ENCODE peak calls at places on chromosomes 7 and 10, in ten cellular contexts. X is AG04449, L is left ventricle myocardium inferior, O is AG04450, H is fibroblast of mammary gland, Z is astrocyte of the spinal cord, F is nephron progenitor cell, R is GM20000, Y is AG09309, G is breast epithelium. E is an unnamed sample.
A peak's percentile ranks its signal among the peaks of the same experiment; 100 is the strongest.

GRCh38 chr7:73332447-73332846 is 4.5 kb downstream of the FKBP6 start:
- DNase-seq in X (no peak), L (no peak), O (no peak), H (no peak), Z (no peak), F (no peak), R (no peak), Y (no peak), G (no peak), E (no peak)

GRCh38 chr7:81210092-81211064 is 291.5 kb upstream of the SEMA3C start:
- DNase-seq in X (no peak), L (no peak), O (no peak), H (peak; percentile 64), Z (peak; percentile 13), F (no peak), R (no peak), Y (no peak), G (no peak), E (no peak)

GRCh38 chr10:130357951-130358350 is 221.8 kb downstream of the GLRX3 start:
- DNase-seq in X (no peak), L (no peak), O (no peak), H (no peak), Z (no peak), F (no peak), R (no peak), Y (no peak), G (no peak), E (no peak)

GRCh38 chr10:132942740-132943554 is 577 bp upstream of the CFAP46 start:
- DNase-seq in X (no peak), L (no peak), O (no peak), H (no peak), Z (no peak), F (no peak), R (no peak), Y (no peak), G (no peak), E (no peak)

GRCh38 chr7:79217976-79218626 is 235.4 kb downstream of the MAGI2 start:
- DNase-seq in X (no peak), L (no peak), O (no peak), H (no peak), Z (no peak), F (no peak), R (no peak), Y (no peak), G (no peak), E (no peak)

GRCh38 chr7:137898839-137899681 is 52.3 kb upstream of the DGKI start:
- DNase-seq in X (no peak), L (peak; percentile 84), O (peak; percentile 47), H (peak; percentile 71), Z (peak; percentile 74), F (peak; percentile 86), R (peak; percentile 76), Y (no peak), G (peak; percentile 74), E (peak; percentile 88)

GRCh38 chr7:100914208-100914878 is 18.7 kb upstream of the ACHE start:
- DNase-seq in X (no peak), L (no peak), O (no peak), H (peak; percentile 6), Z (no peak), F (no peak), R (no peak), Y (no peak), G (no peak), E (no peak)

GRCh38 chr10:30550967-30551815 is 78.4 kb downstream of the LYZL2 start:
- DNase-seq in X (no peak), L (no peak), O (no peak), H (no peak), Z (no peak), F (no peak), R (no peak), Y (no peak), G (no peak), E (no peak)

GRCh38 chr7:69825031-69825681 is 226.9 kb downstream of the AUTS2 start:
- DNase-seq in X (no peak), L (no peak), O (no peak), H (no peak), Z (no peak), F (no peak), R (no peak), Y (no peak), G (no peak), E (no peak)

DNA sequence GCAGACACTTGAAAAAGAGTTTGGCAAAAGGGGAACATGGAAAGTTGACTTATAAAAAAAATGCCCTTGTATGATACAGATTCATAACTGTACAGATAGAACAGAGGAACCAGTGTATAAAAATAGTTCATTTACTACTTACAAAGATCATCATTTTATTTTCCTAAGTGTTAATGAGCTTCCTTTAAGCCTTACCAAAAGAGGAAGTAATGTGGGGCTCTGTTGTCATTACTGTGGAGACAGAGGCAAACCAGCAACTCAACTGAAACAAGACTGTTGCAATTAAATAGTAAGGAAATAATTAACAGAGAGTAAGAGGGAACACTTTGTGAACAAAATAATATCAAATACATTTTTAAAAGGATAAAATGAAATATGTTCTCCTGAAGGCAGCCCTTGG is 526.2 kb upstream of the ADARB2 start:
- DNase-seq in X (no peak), L (no peak), O (no peak), H (no peak), Z (no peak), F (no peak), R (no peak), Y (no peak), G (no peak), E (no peak)
- TF ChIP-seq CTCF in X (no peak), L (no peak), O (no peak), H (no peak), Z (no peak), F (no peak), R (no peak), Y (no peak), G (no peak), E (no peak)

GRCh38 chr10:125967533-125967932 is 71.2 kb downstream of the FANK1 start:
- DNase-seq in X (no peak), L (no peak), O (no peak), H (no peak), Z (no peak), F (no peak), R (no peak), Y (no peak), G (no peak), E (no peak)

GRCh38 chr10:125962200-125962599 is 65.8 kb downstream of the FANK1 start:
- DNase-seq in X (no peak), L (no peak), O (no peak), H (no peak), Z (no peak), F (no peak), R (no peak), Y (no peak), G (no peak), E (no peak)

GRCh38 chr10:125961743-125962142 is 65.4 kb downstream of the FANK1 start:
- DNase-seq in X (no peak), L (no peak), O (no peak), H (no peak), Z (no peak), F (no peak), R (no peak), Y (no peak), G (no peak), E (no peak)

DNA sequence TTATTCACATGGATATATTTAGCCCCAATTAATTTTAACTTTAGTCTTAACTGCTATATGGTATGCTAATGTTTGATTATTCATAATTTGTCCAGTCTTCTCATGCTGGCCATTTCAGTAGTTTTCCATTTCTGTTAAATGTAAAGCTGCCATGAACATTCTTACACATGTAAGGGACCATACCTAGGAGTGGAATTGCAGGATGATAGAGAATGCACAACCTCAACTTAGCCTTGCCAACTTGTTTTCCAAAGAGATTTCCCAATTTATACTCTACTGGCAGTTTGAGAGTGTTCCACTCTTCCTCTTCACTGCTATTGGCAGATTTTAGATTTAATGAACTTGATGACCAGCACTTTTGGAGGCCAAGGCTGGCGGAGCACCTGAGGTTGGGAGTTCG is 68.2 kb downstream of the FANK1 start:
- DNase-seq in X (no peak), L (no peak), O (no peak), H (no peak), Z (no peak), F (no peak), R (no peak), Y (no peak), G (no peak), E (no peak)
- TF ChIP-seq CTCF in X (no peak), L (no peak), O (no peak), H (no peak), Z (no peak), F (no peak), R (no peak), Y (no peak), G (no peak), E (no peak)

DNA sequence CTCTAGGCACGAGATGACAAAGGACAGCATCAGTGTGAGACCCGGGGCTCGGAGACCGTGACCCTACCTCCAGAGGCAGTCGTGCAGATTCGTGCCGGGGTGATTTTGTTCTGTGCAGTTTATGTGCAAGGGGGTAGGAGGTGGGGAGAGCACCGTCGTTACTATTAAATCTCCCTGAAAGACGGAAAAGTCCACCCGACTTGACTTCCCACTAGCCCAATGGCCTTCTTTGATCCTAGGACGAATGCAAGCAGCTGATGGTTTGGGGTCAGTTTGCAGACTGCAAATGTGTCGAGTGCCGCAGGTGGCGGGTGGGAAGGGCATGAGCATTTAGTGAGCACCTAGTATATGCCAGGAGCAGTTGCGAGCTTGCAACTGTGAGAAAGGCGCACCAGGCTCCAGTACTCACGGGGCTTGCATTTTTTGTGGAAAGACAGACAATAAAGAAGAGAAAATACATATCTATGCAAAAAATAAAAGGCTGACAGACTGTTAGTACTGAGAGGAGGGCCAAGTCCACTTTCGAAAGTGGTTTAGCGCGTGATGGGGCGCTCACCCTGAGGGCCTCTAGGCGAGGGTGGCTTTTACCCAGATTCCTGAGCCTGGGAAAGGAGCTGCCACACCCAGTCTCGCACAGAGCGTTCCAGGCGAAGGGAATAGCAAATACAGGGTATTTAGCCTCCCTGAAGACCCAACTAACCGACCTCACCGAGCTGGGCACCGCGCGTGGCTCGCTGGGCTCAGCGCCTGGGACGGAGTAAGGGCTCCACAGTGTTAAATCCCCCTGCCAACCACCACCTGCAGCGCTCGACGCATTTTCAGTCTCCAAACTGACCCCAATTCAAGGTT is 941 bp upstream of the OSBPL3 start:
- DNase-seq in X (no peak), L (no peak), O (no peak), H (peak; percentile 44), Z (peak; percentile 53), F (peak; percentile 8), R (peak; percentile 59), Y (no peak), G (no peak), E (peak; percentile 39)
- TF ChIP-seq CTCF in X (no peak), L (no peak), O (peak; percentile 1), H (no peak), Z (no peak), F (no peak), R (no peak), Y (peak; percentile 16), G (no peak), E (no peak)

GRCh38 chr10:72062341-72062740 is 26.0 kb downstream of the SPOCK2 start:
- DNase-seq in X (no peak), L (no peak), O (no peak), H (no peak), Z (no peak), F (no peak), R (no peak), Y (no peak), G (no peak), E (no peak)
- TF ChIP-seq CTCF in X (no peak), L (no peak), O (no peak), H (no peak), Z (no peak), F (no peak), R (no peak), Y (no peak), G (no peak), E (no peak)

GRCh38 chr10:79178614-79179403 is 110.0 kb downstream of the ZMIZ1 start:
- DNase-seq in X (no peak), L (no peak), O (peak; percentile 79), H (peak; percentile 88), Z (peak; percentile 85), F (peak; percentile 58), R (no peak), Y (peak; percentile 53), G (no peak), E (no peak)
- TF ChIP-seq CTCF in X (peak; percentile 6), L (no peak), O (no peak), H (no peak), Z (peak; percentile 8), F (no peak), R (no peak), Y (no peak), G (no peak), E (no peak)